ENCODE peak calls at places on chromosome 1, in four cellular contexts. One of them, this sample, is unnamed.
A peak's percentile ranks its signal among the peaks of the same experiment; 100 is the strongest.

GRCh38 chr1:243230914-243231313 is 24.2 kb downstream of the CEP170 start:
- DNase-seq in NCI-H774: peak; percentile 25
- DNase-seq in hypothalamus: no peak
- DNase-seq in endothelial cell: no peak
- DNase-seq in this sample: no peak

GRCh38 chr1:211724711-211725196 is 49.3 kb upstream of the NEK2 start:
- DNase-seq in NCI-H774: no peak
- DNase-seq in hypothalamus: no peak
- DNase-seq in endothelial cell: no peak
- DNase-seq in this sample: no peak

GRCh38 chr1:1335792-1336248 is 4.7 kb downstream of the TAS1R3 start:
- DNase-seq in NCI-H774: no peak
- DNase-seq in hypothalamus: no peak
- DNase-seq in endothelial cell: no peak
- DNase-seq in this sample: no peak

GRCh38 chr1:16981269-16981849 is 939 bp upstream of the MFAP2 start:
- DNase-seq in hypothalamus: no peak
- DNase-seq in endothelial cell: no peak
- DNase-seq in NCI-H774: no peak
- DNase-seq in this sample: no peak

GRCh38 chr1:208270679-208271111 is 26.5 kb upstream of the PLXNA2 start:
- DNase-seq in NCI-H774: no peak
- DNase-seq in endothelial cell: no peak
- DNase-seq in hypothalamus: no peak
- DNase-seq in this sample: peak; percentile 33

GRCh38 chr1:168674252-168674651 is 54.8 kb downstream of the DPT start:
- DNase-seq in NCI-H774: no peak
- DNase-seq in hypothalamus: peak; percentile 3
- DNase-seq in endothelial cell: no peak
- DNase-seq in this sample: no peak

GRCh38 chr1:67761730-67762129 is 71.5 kb downstream of the GNG12 start:
- DNase-seq in endothelial cell: no peak
- DNase-seq in hypothalamus: no peak
- DNase-seq in NCI-H774: no peak
- DNase-seq in this sample: no peak

GRCh38 chr1:208928335-208928734 is 655.2 kb upstream of the CAMK1G start:
- DNase-seq in hypothalamus: no peak
- DNase-seq in NCI-H774: no peak
- DNase-seq in endothelial cell: no peak
- DNase-seq in this sample: no peak

GRCh38 chr1:10755977-10756521 is 40.4 kb downstream of the CASZ1 start:
- DNase-seq in NCI-H774: no peak
- DNase-seq in endothelial cell: no peak
- DNase-seq in hypothalamus: no peak
- DNase-seq in this sample: no peak

GRCh38 chr1:12169442-12170135 is 2.8 kb downstream of the TNFRSF1B start:
- DNase-seq in endothelial cell: no peak
- DNase-seq in NCI-H774: no peak
- DNase-seq in hypothalamus: no peak
- DNase-seq in this sample: no peak

This sample was measured in NCI-H2107.